ENCODE peak calls at places on chromosome 20, in ten cellular contexts. One of them, this sample, is unnamed.

GRCh38 chr20:51091564-51092195 is 68.8 kb upstream of the KCNG1 start:
- DNase-seq in ELF-1: peak
- DNase-seq in activated T-cell treated with anti-CD3 and anti-CD28 coated beads, Interleukin-2, amount 50 U/mL, for 72 hours: no peak
- DNase-seq in naive B cell: no peak
- DNase-seq in EL: no peak
- DNase-seq in cardiac muscle cell: peak
- DNase-seq in astrocyte of the spinal cord: no peak
- DNase-seq in CD8-positive, alpha-beta memory T cell: no peak
- DNase-seq in EH: no peak
- DNase-seq in OCI-LY7: no peak
- DNase-seq in this sample: no peak

GRCh38 chr20:24741673-24742072 is 207.4 kb upstream of the CST7 start:
- DNase-seq in ELF-1: no peak
- DNase-seq in activated T-cell treated with anti-CD3 and anti-CD28 coated beads, Interleukin-2, amount 50 U/mL, for 72 hours: no peak
- DNase-seq in naive B cell: no peak
- DNase-seq in EL: no peak
- DNase-seq in cardiac muscle cell: no peak
- DNase-seq in astrocyte of the spinal cord: no peak
- DNase-seq in CD8-positive, alpha-beta memory T cell: no peak
- DNase-seq in EH: no peak
- DNase-seq in OCI-LY7: no peak
- DNase-seq in this sample: no peak

GRCh38 chr20:37437676-37438075 is 83.4 kb upstream of the NNAT start:
- DNase-seq in ELF-1: no peak
- DNase-seq in activated T-cell treated with anti-CD3 and anti-CD28 coated beads, Interleukin-2, amount 50 U/mL, for 72 hours: no peak
- DNase-seq in naive B cell: no peak
- DNase-seq in EL: no peak
- DNase-seq in cardiac muscle cell: no peak
- DNase-seq in astrocyte of the spinal cord: no peak
- DNase-seq in CD8-positive, alpha-beta memory T cell: no peak
- DNase-seq in EH: no peak
- DNase-seq in OCI-LY7: no peak
- DNase-seq in this sample: no peak

GRCh38 chr20:22794200-22794599 is 209.8 kb upstream of the FOXA2 start:
- DNase-seq in ELF-1: no peak
- DNase-seq in activated T-cell treated with anti-CD3 and anti-CD28 coated beads, Interleukin-2, amount 50 U/mL, for 72 hours: no peak
- DNase-seq in naive B cell: no peak
- DNase-seq in EL: no peak
- DNase-seq in cardiac muscle cell: no peak
- DNase-seq in astrocyte of the spinal cord: no peak
- DNase-seq in CD8-positive, alpha-beta memory T cell: no peak
- DNase-seq in EH: peak
- DNase-seq in OCI-LY7: no peak
- DNase-seq in this sample: peak

GRCh38 chr20:47412073-47412472 is 55.6 kb upstream of the ZMYND8 start:
- DNase-seq in ELF-1: no peak
- DNase-seq in activated T-cell treated with anti-CD3 and anti-CD28 coated beads, Interleukin-2, amount 50 U/mL, for 72 hours: no peak
- DNase-seq in naive B cell: peak
- DNase-seq in EL: no peak
- DNase-seq in cardiac muscle cell: no peak
- DNase-seq in astrocyte of the spinal cord: no peak
- DNase-seq in CD8-positive, alpha-beta memory T cell: no peak
- DNase-seq in EH: no peak
- DNase-seq in OCI-LY7: peak
- DNase-seq in this sample: no peak

GRCh38 chr20:953742-954141 is 37.6 kb upstream of the ANGPT4 start:
- DNase-seq in ELF-1: no peak
- DNase-seq in activated T-cell treated with anti-CD3 and anti-CD28 coated beads, Interleukin-2, amount 50 U/mL, for 72 hours: no peak
- DNase-seq in naive B cell: no peak
- DNase-seq in EL: peak
- DNase-seq in cardiac muscle cell: peak
- DNase-seq in astrocyte of the spinal cord: no peak
- DNase-seq in CD8-positive, alpha-beta memory T cell: no peak
- DNase-seq in EH: peak
- DNase-seq in OCI-LY7: no peak
- DNase-seq in this sample: no peak

GRCh38 chr20:50153500-50154377 is at the start of gene PEDS1:
- DNase-seq in ELF-1: peak
- DNase-seq in activated T-cell treated with anti-CD3 and anti-CD28 coated beads, Interleukin-2, amount 50 U/mL, for 72 hours: peak
- DNase-seq in naive B cell: peak
- DNase-seq in EL: peak
- DNase-seq in cardiac muscle cell: peak
- DNase-seq in astrocyte of the spinal cord: peak
- DNase-seq in CD8-positive, alpha-beta memory T cell: peak
- DNase-seq in EH: peak
- DNase-seq in OCI-LY7: peak
- DNase-seq in this sample: peak

GRCh38 chr20:25507385-25508082 is 77.8 kb downstream of the NINL start:
- DNase-seq in ELF-1: no peak
- DNase-seq in activated T-cell treated with anti-CD3 and anti-CD28 coated beads, Interleukin-2, amount 50 U/mL, for 72 hours: no peak
- DNase-seq in naive B cell: no peak
- DNase-seq in EL: no peak
- DNase-seq in cardiac muscle cell: no peak
- DNase-seq in astrocyte of the spinal cord: no peak
- DNase-seq in CD8-positive, alpha-beta memory T cell: no peak
- DNase-seq in EH: no peak
- DNase-seq in OCI-LY7: no peak
- DNase-seq in this sample: no peak

GRCh38 chr20:64186071-64186598 is 21.9 kb downstream of the MYT1 start:
- DNase-seq in ELF-1: no peak
- DNase-seq in activated T-cell treated with anti-CD3 and anti-CD28 coated beads, Interleukin-2, amount 50 U/mL, for 72 hours: no peak
- DNase-seq in naive B cell: no peak
- DNase-seq in EL: no peak
- DNase-seq in cardiac muscle cell: no peak
- DNase-seq in astrocyte of the spinal cord: no peak
- DNase-seq in CD8-positive, alpha-beta memory T cell: no peak
- DNase-seq in EH: no peak
- DNase-seq in OCI-LY7: no peak
- DNase-seq in this sample: no peak

GRCh38 chr20:15241696-15242095 is 904.3 kb upstream of the FLRT3 start:
- DNase-seq in ELF-1: no peak
- DNase-seq in activated T-cell treated with anti-CD3 and anti-CD28 coated beads, Interleukin-2, amount 50 U/mL, for 72 hours: no peak
- DNase-seq in naive B cell: no peak
- DNase-seq in EL: no peak
- DNase-seq in cardiac muscle cell: no peak
- DNase-seq in astrocyte of the spinal cord: peak
- DNase-seq in CD8-positive, alpha-beta memory T cell: no peak
- DNase-seq in EH: peak
- DNase-seq in OCI-LY7: no peak
- DNase-seq in this sample: no peak

GRCh38 chr20:16821211-16822089 is 73.3 kb downstream of the OTOR start:
- DNase-seq in ELF-1: peak
- DNase-seq in activated T-cell treated with anti-CD3 and anti-CD28 coated beads, Interleukin-2, amount 50 U/mL, for 72 hours: peak
- DNase-seq in naive B cell: peak
- DNase-seq in EL: peak
- DNase-seq in cardiac muscle cell: peak
- DNase-seq in astrocyte of the spinal cord: peak
- DNase-seq in CD8-positive, alpha-beta memory T cell: no peak
- DNase-seq in EH: peak
- DNase-seq in OCI-LY7: peak
- DNase-seq in this sample: peak

This sample was measured in fibroblast of lung.